ENCODE peak calls at places on chromosome 14, in eight cellular contexts. O, J, H, P, E, I, A and Y are unnamed samples.

GRCh38 chr14:103402700-103403099 is 17.5 kb downstream of the MARK3 start:
- DNase-seq in J (no peak), P (no peak), H (no peak), O (no peak), A (no peak), E (peak; percentile 70), I (no peak), Y (no peak)

GRCh38 chr14:102352213-102352612 is 10.5 kb downstream of the CINP start:
- DNase-seq in O (no peak), A (no peak), H (no peak), J (no peak), I (no peak), P (no peak), E (no peak), Y (no peak)

GRCh38 chr14:79436325-79436724 is 775.0 kb downstream of the DIO2 start:
- DNase-seq in I (no peak), E (peak; percentile 24), H (no peak), A (no peak), P (no peak), O (no peak), J (no peak), Y (no peak)

GRCh38 chr14:102986810-102987579 is 64.5 kb downstream of the AMN start:
- DNase-seq in I (no peak), P (no peak), A (no peak), E (peak; percentile 90), J (peak; percentile 93), H (no peak), O (peak; percentile 23), Y (no peak)

GRCh38 chr14:100581228-100582145 is 5.7 kb downstream of the BEGAIN start:
- DNase-seq in H (no peak), A (no peak), J (no peak), I (peak; percentile 41), E (no peak), O (peak; percentile 64), P (peak; percentile 23), Y (peak; percentile 68)

GRCh38 chr14:50010752-50011151 is 105.6 kb downstream of the VCPKMT start:
- DNase-seq in H (no peak), E (peak; percentile 48), P (no peak), O (no peak), A (no peak), J (no peak), I (no peak), Y (no peak)

GRCh38 chr14:94081386-94081820 is 293 bp downstream of the IFI27L1 start:
- DNase-seq in H (peak; percentile 32), A (no peak), E (no peak), P (no peak), J (no peak), O (no peak), I (no peak), Y (no peak)

GRCh38 chr14:100585448-100586152 is 1.6 kb downstream of the BEGAIN start:
- DNase-seq in P (peak; percentile 15), H (no peak), O (peak; percentile 62), A (no peak), J (no peak), E (no peak), I (peak; percentile 40), Y (peak; percentile 67)

GRCh38 chr14:53273671-53274072 is 120.5 kb upstream of the DDHD1 start:
- DNase-seq in O (peak; percentile 43), E (peak; percentile 10), A (no peak), P (peak; percentile 67), J (no peak), I (no peak), H (no peak), Y (no peak)

GRCh38 chr14:99515301-99516155 is 34.3 kb downstream of the CCNK start:
- DNase-seq in H (peak; percentile 3), P (peak; percentile 33), A (no peak), I (no peak), J (no peak), O (peak; percentile 67), E (no peak), Y (peak; percentile 25)

GRCh38 chr14:26204362-26204953 is 393.4 kb downstream of the NOVA1 start:
- DNase-seq in J (no peak), P (no peak), E (no peak), I (no peak), H (peak; percentile 6), O (no peak), A (no peak), Y (no peak)

GRCh38 chr14:26200675-26201074 is 397.2 kb downstream of the NOVA1 start:
- DNase-seq in P (no peak), I (no peak), H (no peak), J (no peak), A (no peak), O (no peak), E (peak; percentile 17), Y (no peak)

GRCh38 chr14:26199599-26200370 is 398.0 kb downstream of the NOVA1 start:
- DNase-seq in A (no peak), P (no peak), H (no peak), I (no peak), J (no peak), O (no peak), E (no peak), Y (no peak)

GRCh38 chr14:26206640-26207039 is 391.2 kb downstream of the NOVA1 start:
- DNase-seq in E (no peak), J (no peak), I (no peak), P (no peak), O (no peak), A (no peak), H (no peak), Y (no peak)

DNA sequence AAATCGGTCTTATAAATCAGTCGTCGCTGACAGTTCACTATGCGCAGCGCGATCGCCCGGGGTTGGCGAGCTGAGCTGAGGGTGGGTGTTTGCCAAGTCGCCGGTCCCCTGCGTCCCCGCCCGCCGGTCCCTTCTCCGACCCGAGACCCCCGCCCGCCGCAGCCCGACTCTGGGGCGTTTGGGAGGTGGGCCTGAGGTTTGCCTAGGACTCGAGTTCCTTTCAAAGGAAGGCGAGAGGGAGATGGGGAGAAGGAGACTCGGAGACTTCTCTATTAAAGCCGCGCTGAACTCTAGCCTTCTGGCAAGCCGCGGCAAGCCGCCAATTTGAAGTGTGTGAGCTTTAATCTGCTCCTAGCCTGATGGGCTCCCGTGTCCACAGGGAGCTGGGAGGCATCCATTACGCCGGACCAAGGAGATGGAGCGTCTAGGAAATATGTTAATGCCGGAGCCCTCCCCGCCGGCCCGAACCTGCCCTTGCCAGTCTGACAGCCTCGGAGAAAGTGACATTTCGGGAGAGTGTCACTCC is 392.8 kb downstream of the NOVA1 start:
- DNase-seq in A (peak; percentile 36), E (no peak), P (peak; percentile 70), H (peak; percentile 33), J (no peak), I (peak; percentile 39), O (peak; percentile 70), Y (peak; percentile 79)
- H3K4me3 ChIP-seq in A (peak overlapping the region; percentile 26), E (no peak overlapping the region), P (peak overlapping the region; percentile 26), H (peak overlapping the region; percentile 50), J (no peak overlapping the region), I (peak overlapping the region; percentile 36), O (peak overlapping the region; percentile 15), Y (peak overlapping the region; percentile 17)

GRCh38 chr14:106826833-106827369 is 1300.5 kb downstream of the TMEM121 start:
- DNase-seq in I (no peak), J (no peak), E (no peak), P (no peak), H (no peak), O (no peak), A (no peak), Y (no peak)

DNA sequence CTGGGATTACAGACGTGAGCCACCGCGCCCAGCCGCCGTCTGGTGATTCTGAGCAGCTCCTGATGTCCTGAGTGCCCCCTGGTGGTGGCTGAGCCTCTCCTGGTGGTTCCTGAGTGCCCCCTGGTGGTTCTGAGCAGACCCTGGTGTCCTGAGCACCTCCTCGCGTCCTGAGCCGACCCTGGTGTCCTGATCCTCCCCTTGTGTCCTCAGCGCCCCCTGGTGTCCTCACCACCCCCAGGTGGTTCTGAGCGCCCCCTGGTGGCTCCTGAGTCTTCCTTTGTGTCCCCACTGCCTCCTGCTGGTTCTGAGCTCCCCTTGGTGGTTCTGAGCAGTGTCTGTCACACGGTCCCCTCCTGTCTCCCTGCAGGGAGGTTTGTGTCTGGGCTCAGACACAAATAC is 1304.9 kb downstream of the TMEM121 start:
- DNase-seq in E (no peak), A (no peak), O (peak; percentile 81), H (no peak), P (peak; percentile 55), J (no peak), I (peak; percentile 65), Y (peak; percentile 71)
- TF ChIP-seq CTCF in E (no peak), A (no peak), O (no peak), H (no peak), P (no peak), J (peak; percentile 13), I (peak; percentile 34), Y (no peak)

DNA sequence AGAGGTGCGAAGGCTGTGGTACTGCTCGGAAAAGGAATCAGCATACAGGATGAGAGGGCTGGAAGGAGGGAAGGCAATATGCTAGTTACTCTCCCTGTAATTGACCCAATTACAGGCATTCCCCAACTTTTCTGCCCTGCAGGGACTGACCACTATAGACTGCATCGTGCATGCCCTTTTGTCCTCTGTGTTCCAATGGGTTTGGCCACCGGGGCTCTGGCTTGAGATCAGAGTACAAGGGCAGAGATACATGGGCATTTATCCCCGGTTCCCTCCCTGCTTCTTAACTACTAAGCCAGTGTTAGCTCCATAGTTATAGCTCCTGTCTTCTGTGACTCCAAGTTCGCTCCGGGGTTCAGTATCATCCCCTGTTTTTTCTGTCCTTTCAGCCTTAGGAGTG is 59.7 kb downstream of the GTF2A1 start:
- DNase-seq in I (no peak), P (no peak), E (no peak), A (no peak), J (no peak), H (no peak), O (no peak), Y (no peak)
- H3K9me3 ChIP-seq in I (no peaks in the 10 kb centered on the region), P (no peaks in the 10 kb centered on the region), E (no peaks in the 10 kb centered on the region), A (no peaks in the 10 kb centered on the region), J (no peaks in the 10 kb centered on the region), H (no peaks in the 10 kb centered on the region), O (no peaks in the 10 kb centered on the region), Y (no peaks in the 10 kb centered on the region)

GRCh38 chr14:73462078-73462715 is 3.9 kb upstream of the NUMB start:
- DNase-seq in A (no peak), O (no peak), J (no peak), I (peak; percentile 69), H (peak; percentile 83), E (peak; percentile 43), P (peak; percentile 50), Y (no peak)

GRCh38 chr14:73461478-73462077 is 3.2 kb upstream of the NUMB start:
- DNase-seq in E (no peak), O (no peak), J (no peak), P (no peak), I (no peak), H (no peak), A (no peak), Y (no peak)

GRCh38 chr14:73462815-73463214 is 4.5 kb upstream of the NUMB start:
- DNase-seq in J (no peak), I (no peak), O (no peak), H (no peak), E (no peak), A (no peak), P (no peak), Y (no peak)

GRCh38 chr14:73458219-73458976 is at the start of gene NUMB:
- DNase-seq in A (peak; percentile 98), P (peak; percentile 96), O (peak; percentile 94), H (peak; percentile 99), J (peak; percentile 95), I (peak; percentile 95), E (peak; percentile 100), Y (peak; percentile 91)

DNA sequence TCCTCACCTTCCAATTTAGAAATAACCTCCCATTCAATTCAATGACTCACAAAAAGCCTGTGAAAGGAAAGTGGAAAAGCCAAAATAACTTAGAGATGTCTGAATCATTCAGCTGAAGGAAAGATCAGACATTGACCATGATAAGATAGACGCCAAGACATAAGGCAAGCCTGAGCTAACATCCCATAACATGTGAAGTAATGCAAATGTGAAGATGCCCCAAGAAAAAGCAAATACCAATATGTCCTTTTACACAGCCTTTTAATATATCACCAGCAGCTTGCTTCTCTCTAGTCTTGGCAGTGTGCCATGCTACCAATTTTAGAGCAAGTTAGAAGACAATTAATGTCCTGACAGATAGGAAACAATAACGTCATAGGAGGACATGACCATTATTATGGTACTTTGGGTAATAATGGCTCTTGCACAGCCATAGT is 2.4 kb upstream of the NUMB start:
- DNase-seq in O (no peak), P (no peak), E (peak; percentile 77), A (peak; percentile 26), J (no peak), H (no peak), I (no peak), Y (no peak)
- H3K4me3 ChIP-seq in O (no peak overlapping the region), P (no peak overlapping the region), E (no peak overlapping the region), A (no peak overlapping the region), J (no peak overlapping the region), H (no peak overlapping the region), I (no peak overlapping the region), Y (no peak overlapping the region)